ENCODE peak calls at places on chromosomes 2 and 18, in four cellular contexts. H is lower lobe of right lung; M is CD8-positive, alpha-beta T cell; Y is esophagus squamous epithelium. A is an unnamed sample.

GRCh38 chr2:25098558-25099486 is 56.9 kb downstream of the EFR3B start:
- DNase-seq in H (no peak), M (no peak), Y (no peak), A (no peak)

GRCh38 chr2:112189001-112189556 is 50.9 kb downstream of the FBLN7 start:
- DNase-seq in M (no peak), H (no peak), Y (no peak), A (no peak)

GRCh38 chr2:138244400-138245001 is 257.1 kb upstream of the SPOPL start:
- DNase-seq in M (no peak), H (no peak), Y (no peak), A (no peak)

GRCh38 chr2:2847131-2847740 is 516.2 kb upstream of the MYT1L start:
- DNase-seq in H (no peak), M (no peak), Y (no peak), A (no peak)

GRCh38 chr2:109513749-109514588 is 99.8 kb downstream of the SEPTIN10 start:
- DNase-seq in M (no peak), Y (no peak), H (no peak), A (peak; percentile 87)

GRCh38 chr2:190571666-190572065 is 37.1 kb upstream of the NEMP2 start:
- DNase-seq in H (no peak), M (no peak), Y (no peak), A (no peak)

GRCh38 chr18:62938006-62938405 is 222.7 kb downstream of the PHLPP1 start:
- DNase-seq in Y (no peak), M (no peak), H (no peak), A (no peak)

GRCh38 chr2:234254783-234255521 is 204.4 kb downstream of the SPP2 start:
- DNase-seq in H (no peak), Y (no peak), M (no peak), A (no peak)

GRCh38 chr18:75656035-75656434 is 228.5 kb upstream of the SMIM21 start:
- DNase-seq in M (no peak), H (no peak), Y (no peak), A (no peak)

GRCh38 chr2:101076581-101076980 is 74.5 kb downstream of the RPL31 start:
- DNase-seq in Y (no peak), M (no peak), H (no peak), A (no peak)

GRCh38 chr2:168912466-168913170 is 11.5 kb downstream of the G6PC2 start:
- DNase-seq in H (no peak), Y (no peak), M (no peak), A (no peak)

GRCh38 chr18:25561923-25562322 is 210.0 kb upstream of the ZNF521 start:
- DNase-seq in Y (no peak), M (no peak), H (no peak), A (no peak)

GRCh38 chr2:105675841-105676240 is 68.9 kb upstream of the NCK2 start:
- DNase-seq in Y (no peak), M (no peak), H (no peak), A (no peak)

GRCh38 chr2:120598416-120598815 is 137.3 kb upstream of the GLI2 start:
- DNase-seq in M (no peak), H (peak; percentile 26), Y (no peak), A (no peak)

GRCh38 chr18:25066536-25066935 is 285.4 kb downstream of the ZNF521 start:
- DNase-seq in Y (no peak), M (no peak), H (no peak), A (no peak)

GRCh38 chr2:36507408-36507812 is 90.6 kb downstream of the FEZ2 start:
- DNase-seq in M (no peak), Y (no peak), H (no peak), A (no peak)

GRCh38 chr2:131151398-131151797 is 46.3 kb downstream of the PLEKHB2 start:
- DNase-seq in H (no peak), M (no peak), Y (no peak), A (no peak)

GRCh38 chr2:66443977-66444855 is 9.3 kb downstream of the MEIS1 start:
- DNase-seq in Y (no peak), M (no peak), H (peak; percentile 43), A (no peak)

GRCh38 chr18:64165906-64166305 is 17.0 kb upstream of the LINC00305 start:
- DNase-seq in M (no peak), Y (no peak), H (no peak), A (no peak)

GRCh38 chr2:237159006-237159897 is 73.6 kb downstream of the COPS8 start:
- DNase-seq in H (no peak), M (no peak), Y (no peak), A (no peak)

GRCh38 chr2:204343685-204344084 is 201.6 kb upstream of the PARD3B start:
- DNase-seq in M (no peak), H (no peak), Y (no peak), A (no peak)

GRCh38 chr18:23237524-23238151 is 102.4 kb downstream of the CABLES1 start:
- DNase-seq in Y (no peak), H (peak; percentile 73), M (no peak), A (peak; percentile 30)

GRCh38 chr2:193231634-193232033 is 1036.9 kb upstream of the TMEFF2 start:
- DNase-seq in M (no peak), H (no peak), Y (no peak), A (no peak)

GRCh38 chr2:26922638-26923466 is 47.6 kb upstream of the MAPRE3 start:
- DNase-seq in Y (no peak), M (no peak), H (no peak), A (no peak)

GRCh38 chr18:79952996-79953559 is 1.6 kb upstream of the SLC66A2 start:
- DNase-seq in Y (no peak), M (no peak), H (peak; percentile 36), A (no peak)

GRCh38 chr2:207315131-207315530 is 149.4 kb upstream of the KLF7 start:
- DNase-seq in H (no peak), M (no peak), Y (no peak), A (no peak)

GRCh38 chr2:70806620-70807019 is 13.8 kb downstream of the CLEC4F start:
- DNase-seq in M (no peak), Y (no peak), H (no peak), A (no peak)

GRCh38 chr2:233369462-233369861 is 15.2 kb downstream of the DGKD start:
- DNase-seq in H (no peak), Y (no peak), M (no peak), A (no peak)

GRCh38 chr18:8750954-8751415 is 45.6 kb downstream of the MTCL1 start:
- DNase-seq in H (no peak), Y (no peak), M (no peak), A (no peak)

GRCh38 chr2:11560806-11561205 is 27.0 kb downstream of the GREB1 start:
- DNase-seq in M (no peak), H (no peak), Y (no peak), A (no peak)

GRCh38 chr18:64589000-64589399 is 440.1 kb upstream of the LINC00305 start:
- DNase-seq in Y (no peak), H (no peak), M (no peak), A (no peak)

DNA sequence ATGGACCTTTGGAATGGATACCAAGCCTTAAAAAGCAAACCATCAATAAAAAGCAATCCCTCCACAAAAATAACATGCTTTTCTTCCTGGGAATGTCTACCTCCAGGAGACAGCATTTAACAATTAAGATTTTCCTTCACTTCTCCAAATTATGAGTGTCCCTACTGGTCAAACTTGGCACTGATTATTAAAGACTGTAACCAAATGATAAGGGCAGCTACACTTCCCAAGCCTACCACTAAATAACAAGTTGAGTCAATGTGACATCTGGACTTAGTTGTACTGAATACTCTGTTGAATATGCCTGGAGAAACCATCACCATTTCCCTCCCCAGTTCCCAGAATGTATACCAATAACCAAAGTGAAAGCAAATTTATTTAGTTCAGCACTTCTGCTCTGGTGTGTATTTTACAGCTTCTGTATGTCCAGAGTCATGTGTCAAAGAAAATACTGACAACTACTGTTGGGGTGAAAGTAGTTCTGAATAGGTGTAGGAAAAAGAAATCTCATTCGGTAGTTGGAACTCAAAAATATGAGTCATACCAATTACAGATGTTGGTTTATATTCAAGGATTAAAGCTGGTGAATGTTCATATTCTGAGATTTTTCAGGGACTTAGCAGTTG is 1291.7 kb upstream of the GYPC start:
- DNase-seq in M (no peak), Y (no peak), H (no peak), A (no peak)
- H3K9me3 ChIP-seq in M (no peaks in the 10 kb centered on the region), Y (no peaks in the 10 kb centered on the region), H (no peaks in the 10 kb centered on the region), A (no peaks in the 10 kb centered on the region)

GRCh38 chr2:41498791-41499190 is 549.0 kb upstream of the PKDCC start:
- DNase-seq in Y (no peak), H (no peak), M (no peak), A (no peak)

GRCh38 chr2:41500895-41501294 is 546.9 kb upstream of the PKDCC start:
- DNase-seq in M (no peak), H (no peak), Y (no peak), A (no peak)

GRCh38 chr2:41496908-41497307 is 550.9 kb upstream of the PKDCC start:
- DNase-seq in H (no peak), M (no peak), Y (no peak), A (no peak)

GRCh38 chr2:41489638-41490037 is 558.2 kb upstream of the PKDCC start:
- DNase-seq in H (no peak), Y (no peak), M (no peak), A (no peak)

GRCh38 chr2:41495050-41495449 is 552.8 kb upstream of the PKDCC start:
- DNase-seq in H (no peak), M (no peak), Y (no peak), A (no peak)
- H3K9me3 ChIP-seq in H (peaks cover 40% of the 10 kb centered on the region), M (peaks cover 16% of the 10 kb centered on the region), Y (peaks cover 49% of the 10 kb centered on the region), A (peaks cover 22% of the 10 kb centered on the region)

DNA sequence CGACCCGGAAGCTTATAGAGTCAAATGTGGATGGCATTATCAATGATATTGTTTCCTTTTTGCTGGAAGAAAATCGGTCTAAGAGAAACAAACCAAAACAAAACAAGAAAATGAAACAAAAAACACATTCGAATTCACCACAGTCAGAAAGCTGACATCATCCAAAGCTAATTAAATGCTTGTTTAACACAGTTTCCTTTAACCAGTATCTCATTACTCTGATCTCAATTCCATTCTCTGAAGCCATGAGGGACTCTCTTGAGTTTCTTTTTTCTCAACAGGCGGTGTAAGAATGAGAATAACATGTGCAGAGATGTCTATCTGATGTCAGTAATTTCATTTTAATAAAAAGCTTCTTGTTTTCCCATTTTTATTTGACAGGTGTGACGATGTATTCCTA is 1448.3 kb upstream of the DDX18 start:
- DNase-seq in H (no peak), M (no peak), Y (no peak), A (no peak)
- H3K9me3 ChIP-seq in H (no peaks in the 10 kb centered on the region), M (no peaks in the 10 kb centered on the region), Y (no peaks in the 10 kb centered on the region), A (no peaks in the 10 kb centered on the region)

DNA sequence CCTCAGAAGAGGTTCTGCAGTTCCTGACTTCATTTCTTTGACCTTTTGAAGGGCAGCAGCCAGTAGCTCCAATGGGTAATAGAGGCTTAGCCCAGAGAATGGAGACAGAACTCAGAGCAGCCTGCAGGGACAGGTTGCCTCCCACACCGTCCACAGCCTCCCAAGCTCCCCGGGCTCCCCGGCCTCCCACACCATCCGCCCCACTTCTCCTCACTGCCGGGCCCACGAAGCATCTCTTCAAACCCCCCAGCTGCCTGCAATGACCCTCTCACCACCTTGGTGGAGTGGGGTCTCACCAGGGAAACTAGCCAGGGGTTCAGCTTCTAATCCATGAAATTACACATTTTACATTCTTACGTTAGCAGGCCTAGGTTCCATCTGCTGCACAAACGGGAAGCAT is 652.0 kb upstream of the SALL3 start:
- DNase-seq in H (no peak), M (no peak), Y (no peak), A (no peak)
- H3K9me3 ChIP-seq in H (no peaks in the 10 kb centered on the region), M (no peaks in the 10 kb centered on the region), Y (no peaks in the 10 kb centered on the region), A (no peaks in the 10 kb centered on the region)

A was measured in ascending aorta.